ENCODE peak calls at places on chromosomes 16 and 17, in five cellular contexts. V is H1, N is K562, S is HepG2, I is GM12878. Q is an unnamed sample.

GRCh38 chr16:17277981-17278381 is 192.8 kb downstream of the XYLT1 start:
- DNase-seq in V (peak), N (peak), S (peak), I (no peak), Q (peak)

GRCh38 chr17:68509151-68510057 is 2.8 kb upstream of the PRKAR1A start:
- DNase-seq in V (no peak), N (no peak), S (peak), I (no peak), Q (no peak)

GRCh38 chr17:885971-886571 is 93.5 kb downstream of the NXN start:
- DNase-seq in V (no peak), N (no peak), S (no peak), I (no peak), Q (no peak)

GRCh38 chr17:2689411-2690164 is 22.0 kb downstream of the CLUH start:
- DNase-seq in V (peak), N (peak), S (no peak), I (no peak), Q (no peak)

GRCh38 chr17:73827627-73828241 is 183.5 kb upstream of the SDK2 start:
- DNase-seq in V (no peak), N (no peak), S (peak), I (no peak), Q (peak)

GRCh38 chr17:67836205-67836987 is 11.1 kb downstream of the BPTF start:
- DNase-seq in V (no peak), N (no peak), S (no peak), I (no peak), Q (no peak)

GRCh38 chr17:71302721-71303549 is 817.9 kb upstream of the SOX9 start:
- DNase-seq in V (no peak), N (no peak), S (no peak), I (no peak), Q (no peak)

GRCh38 chr16:80671281-80671849 is 130.6 kb downstream of the DYNLRB2 start:
- DNase-seq in V (no peak), N (no peak), S (no peak), I (peak), Q (peak)

GRCh38 chr17:78532922-78533640 is 44.1 kb downstream of the DNAH17 start:
- DNase-seq in V (no peak), N (no peak), S (no peak), I (no peak), Q (no peak)

GRCh38 chr16:84740596-84741071 is 40.8 kb downstream of the USP10 start:
- DNase-seq in V (no peak), N (no peak), S (peak), I (no peak), Q (no peak)

GRCh38 chr17:29242051-29242450 is 4.6 kb upstream of the CRYBA1 start:
- DNase-seq in V (no peak), N (no peak), S (no peak), I (no peak), Q (no peak)

GRCh38 chr16:5054876-5055865 is 10.6 kb downstream of the C16orf89 start:
- DNase-seq in V (no peak), N (no peak), S (no peak), I (no peak), Q (no peak)

GRCh38 chr17:48037924-48038323 is 327 bp upstream of the COPZ2 start:
- DNase-seq in V (peak), N (no peak), S (no peak), I (no peak), Q (peak)

GRCh38 chr17:1896243-1897163 is 66.7 kb downstream of the RPA1 start:
- DNase-seq in V (no peak), N (no peak), S (peak), I (peak), Q (no peak)

GRCh38 chr16:80174416-80174815 is 366.4 kb upstream of the DYNLRB2 start:
- DNase-seq in V (no peak), N (no peak), S (peak), I (no peak), Q (no peak)

GRCh38 chr17:67636841-67637240 is 80.9 kb upstream of the NOL11 start:
- DNase-seq in V (no peak), N (no peak), S (no peak), I (no peak), Q (no peak)

GRCh38 chr16:29023279-29024278 is 38.7 kb downstream of the LAT start:
- DNase-seq in V (no peak), N (no peak), S (no peak), I (no peak), Q (no peak)

GRCh38 chr17:67608691-67609090 is 109.0 kb upstream of the NOL11 start:
- DNase-seq in V (no peak), N (no peak), S (no peak), I (no peak), Q (no peak)

GRCh38 chr16:57020651-57021050 is 31.3 kb downstream of the NLRC5 start:
- DNase-seq in V (no peak), N (no peak), S (peak), I (no peak), Q (no peak)

GRCh38 chr17:61587807-61588660 is 3.0 kb downstream of the NACA2 start:
- DNase-seq in V (no peak), N (no peak), S (no peak), I (no peak), Q (no peak)

GRCh38 chr17:40852378-40852777 is 14.6 kb downstream of the KRT12 start:
- DNase-seq in V (no peak), N (no peak), S (no peak), I (no peak), Q (no peak)

GRCh38 chr16:86901483-86901882 is 323.1 kb downstream of the FOXL1 start:
- DNase-seq in V (no peak), N (peak), S (no peak), I (no peak), Q (no peak)

DNA sequence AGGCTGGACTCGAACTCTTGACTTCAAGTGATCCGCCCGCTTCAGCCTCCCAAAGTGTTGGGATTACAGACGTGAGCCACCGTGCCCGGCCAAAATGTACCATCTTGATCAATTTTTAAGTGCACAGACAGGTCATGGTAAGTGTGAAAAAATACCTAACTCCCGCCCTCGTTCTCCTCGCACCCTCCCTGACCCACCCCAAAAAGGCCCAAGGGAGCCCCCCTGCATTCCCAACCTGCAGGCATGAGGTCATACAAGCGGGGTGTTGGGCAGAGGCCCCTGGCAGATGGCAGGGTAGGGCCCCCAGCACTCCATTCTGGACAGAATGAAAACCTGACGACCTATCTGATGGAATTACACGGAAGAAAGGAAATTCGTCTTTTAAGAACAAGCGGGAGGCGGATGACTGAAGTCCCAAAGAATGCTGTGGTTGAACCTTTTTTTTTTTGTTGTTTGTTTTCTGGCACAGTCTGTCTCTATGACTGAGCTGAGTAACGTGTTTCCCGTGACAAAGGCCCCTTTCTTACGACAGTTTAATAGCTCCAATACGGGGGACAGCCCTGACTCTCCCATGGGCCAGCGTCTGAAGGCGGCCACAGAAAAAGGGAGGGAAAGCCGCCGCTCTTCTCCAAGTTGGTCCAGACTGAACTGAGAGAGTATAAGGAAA is 376.4 kb downstream of the SLC39A11 start:
- DNase-seq in V (no peak), N (no peak), S (peak), I (no peak), Q (no peak)
- H3K4me3 ChIP-seq in V (no peak), N (no peak), S (no peak), I (no peak), Q (no peak)

GRCh38 chr16:48820379-48820778 is 210.4 kb upstream of the N4BP1 start:
- DNase-seq in V (no peak), N (no peak), S (no peak), I (no peak), Q (no peak)
- TF ChIP-seq CREB1 in V (no peak), N (no peak), S (no peak), I (no peak), Q (no peak)

DNA sequence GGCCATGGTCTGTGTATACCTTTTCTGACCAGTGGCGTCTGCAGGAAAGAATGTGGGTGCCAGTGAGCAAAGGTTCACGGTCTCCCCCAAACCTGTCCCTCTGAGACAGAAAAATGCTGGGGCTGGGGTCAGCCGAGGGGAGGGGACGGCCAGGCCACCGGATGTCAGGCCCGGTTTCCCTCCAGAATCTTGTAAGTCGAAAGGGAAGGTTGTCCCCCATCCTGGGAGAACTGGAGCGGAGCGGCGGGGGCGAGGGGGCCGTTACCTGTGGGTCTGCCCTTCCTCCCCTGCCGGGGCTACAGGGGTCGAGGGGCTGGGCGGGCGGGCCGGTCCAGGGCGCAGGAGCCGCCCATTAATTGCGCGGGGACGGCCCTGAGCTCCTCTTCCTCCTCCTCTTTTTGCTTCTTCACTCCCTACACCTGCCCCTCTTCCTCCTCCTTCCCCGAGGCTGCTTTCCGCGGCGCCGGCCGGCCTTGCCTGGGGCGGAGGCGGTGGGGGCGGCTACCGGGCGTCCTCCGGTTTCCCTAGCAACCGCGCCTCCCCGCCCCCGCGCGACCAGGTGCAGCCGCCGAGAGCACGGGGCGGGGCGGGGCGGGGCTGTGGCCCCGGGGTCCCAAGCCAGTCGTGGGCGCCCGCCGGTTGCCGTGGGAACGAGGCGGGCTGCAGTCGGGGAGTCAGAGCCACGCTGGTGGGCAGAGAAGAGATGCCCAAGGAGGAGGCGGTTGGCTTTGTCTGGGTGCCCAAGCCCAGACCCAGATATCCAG is at the start of gene MARCHF10:
- DNase-seq in V (peak), N (peak), S (no peak), I (no peak), Q (peak)
- H3K4me3 ChIP-seq in V (peak), N (no peak), S (no peak), I (no peak), Q (peak)

GRCh38 chr17:69822314-69822875 is 252.6 kb upstream of the KCNJ16 start:
- DNase-seq in V (no peak), N (no peak), S (no peak), I (no peak), Q (no peak)

DNA sequence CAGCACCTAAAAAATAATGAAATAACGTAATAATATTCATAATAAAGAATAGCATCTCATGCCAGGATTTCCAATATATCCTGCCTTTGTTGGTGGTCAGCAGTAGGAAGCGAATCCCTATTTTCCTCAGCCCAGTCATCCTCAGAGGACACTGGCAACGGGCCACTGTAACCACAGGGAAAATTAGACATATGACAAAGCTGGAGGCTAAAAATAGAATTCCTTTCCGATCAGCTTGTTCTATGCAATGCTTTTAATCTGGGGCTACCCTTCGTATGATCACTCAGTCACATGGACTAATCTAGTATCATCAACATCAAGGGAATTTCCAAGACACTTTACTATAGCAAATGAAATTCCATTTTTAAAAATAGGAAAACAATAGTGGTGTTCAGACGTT is 246.9 kb upstream of the KCNJ16 start:
- DNase-seq in V (no peak), N (no peak), S (no peak), I (no peak), Q (no peak)
- TF ChIP-seq CREB1 in V (no peak), N (no peak), S (no peak), I (no peak), Q (no peak)

DNA sequence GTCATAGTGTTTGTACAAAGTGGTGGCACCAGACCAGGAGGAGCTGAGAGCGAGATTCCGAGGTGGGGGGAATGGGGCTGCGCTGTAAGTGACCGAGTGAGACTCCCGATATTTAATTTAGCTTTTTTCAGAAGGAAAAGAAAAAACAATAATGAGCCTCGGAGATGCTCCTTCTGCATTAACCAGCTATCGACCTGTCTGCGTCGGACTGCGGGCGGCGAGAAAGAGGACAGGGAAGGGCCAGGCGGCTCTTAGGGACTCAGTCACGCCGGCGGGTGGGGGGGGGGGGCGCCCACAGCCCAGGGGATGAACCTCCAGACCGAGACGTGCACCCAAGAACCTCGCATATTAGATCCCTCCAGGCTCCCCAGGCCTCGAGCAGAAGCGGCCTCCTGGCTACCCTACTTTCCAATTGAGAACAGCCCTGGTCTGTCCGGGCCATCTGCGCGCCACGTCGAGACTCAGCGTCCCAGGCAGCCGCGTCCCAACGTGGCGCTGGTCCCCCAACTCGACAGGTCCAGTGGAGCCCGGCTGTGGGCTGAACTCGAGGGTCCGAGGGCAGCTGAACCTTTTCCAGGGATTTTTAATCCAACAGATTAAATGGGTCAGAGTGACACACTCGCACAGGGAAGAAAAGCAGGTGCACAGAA is 2.1 kb upstream of the IRX3 start:
- DNase-seq in V (no peak), N (no peak), S (no peak), I (no peak), Q (peak)
- H3K4me3 ChIP-seq in V (peak), N (no peak), S (no peak), I (no peak), Q (peak)

DNA sequence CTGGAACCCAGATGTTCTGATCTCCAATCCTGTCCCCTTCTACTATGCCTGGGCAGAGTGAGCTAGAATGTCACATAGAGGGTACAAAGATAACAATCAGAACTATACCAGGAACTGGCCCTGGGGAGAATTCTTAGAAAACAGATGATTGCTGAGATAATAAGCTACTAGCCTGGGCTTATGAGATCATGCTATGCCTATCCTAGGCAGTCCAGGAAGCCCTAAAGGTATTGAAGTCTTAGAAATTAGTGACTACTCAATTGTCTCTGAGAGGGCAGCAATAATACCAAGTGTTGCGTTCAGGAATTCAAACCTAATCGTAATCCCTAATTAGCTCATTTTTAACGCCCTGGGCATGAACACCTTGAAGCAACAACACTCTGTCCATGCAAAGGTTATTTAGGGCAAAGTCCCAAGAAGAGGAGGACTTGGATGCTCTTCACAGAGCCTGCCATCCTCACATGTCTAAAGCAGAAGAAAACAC is 77.1 kb downstream of the MMD start:
- DNase-seq in V (no peak), N (peak), S (no peak), I (no peak), Q (no peak)
- TF ChIP-seq CREB1 in V (no peak), N (no peak), S (no peak), I (no peak), Q (no peak)

GRCh38 chr16:1828645-1829410 is 1.8 kb downstream of the FAHD1 start:
- DNase-seq in V (no peak), N (no peak), S (peak), I (no peak), Q (no peak)
- H3K4me3 ChIP-seq in V (no peak), N (peak), S (peak), I (peak), Q (peak)

Q was measured in GM23338.